ENCODE peak calls at places on chromosomes 5 and 9, in seven cellular contexts. F is fibroblast of lung, O is trophoblast cell, R is SK-N-SH, Q is OCI-LY7, Y is GM23248, J is hepatocyte. T is an unnamed sample. For H3K36me3, the result is how much of the 10 kb centered on the place peaks cover.

GRCh38 chr9:118444403-118444802 is 740.2 kb downstream of the TLR4 start:
- DNase-seq in F (no peak), O (no peak), R (no peak), Q (no peak), Y (no peak), J (no peak), T (no peak)

GRCh38 chr5:180135967-180136641 is 64.5 kb upstream of the RNF130 start:
- DNase-seq in F (no peak), O (no peak), R (no peak), Q (no peak), Y (no peak), J (no peak), T (no peak)

GRCh38 chr5:160284271-160284670 is 28.1 kb downstream of the CCNJL start:
- DNase-seq in F (no peak), O (no peak), R (no peak), Q (no peak), Y (no peak), J (no peak), T (no peak)

GRCh38 chr9:80156725-80157124 is 585.0 kb downstream of the TLE4 start:
- DNase-seq in F (peak), O (no peak), R (no peak), Q (no peak), Y (no peak), J (no peak), T (no peak)

GRCh38 chr9:2267171-2267740 is 252.1 kb downstream of the SMARCA2 start:
- DNase-seq in F (peak), O (no peak), R (no peak), Q (no peak), Y (peak), J (no peak), T (no peak)

GRCh38 chr9:116282598-116282997 is 129.0 kb downstream of the PAPPA start:
- DNase-seq in F (no peak), O (no peak), R (no peak), Q (no peak), Y (no peak), J (no peak), T (no peak)

GRCh38 chr5:35436441-35437057 is 181.1 kb upstream of the SPEF2 start:
- DNase-seq in F (peak), O (peak), R (peak), Q (peak), Y (peak), J (peak), T (no peak)

GRCh38 chr5:110376281-110376916 is 350.1 kb downstream of the TMEM232 start:
- DNase-seq in F (peak), O (peak), R (no peak), Q (no peak), Y (peak), J (peak), T (no peak)

GRCh38 chr9:115043632-115044031 is 74.3 kb downstream of the TNC start:
- DNase-seq in F (no peak), O (no peak), R (no peak), Q (no peak), Y (no peak), J (no peak), T (no peak)

GRCh38 chr9:115042781-115043509 is 75.0 kb downstream of the TNC start:
- DNase-seq in F (peak), O (peak), R (no peak), Q (no peak), Y (peak), J (no peak), T (no peak)

GRCh38 chr9:115050002-115050490 is 67.9 kb downstream of the TNC start:
- DNase-seq in F (no peak), O (no peak), R (no peak), Q (no peak), Y (no peak), J (no peak), T (no peak)

GRCh38 chr9:115046786-115047185 is 71.2 kb downstream of the TNC start:
- DNase-seq in F (no peak), O (no peak), R (no peak), Q (no peak), Y (no peak), J (peak), T (no peak)

GRCh38 chr9:115046199-115046598 is 71.8 kb downstream of the TNC start:
- DNase-seq in F (no peak), O (no peak), R (no peak), Q (no peak), Y (no peak), J (no peak), T (no peak)
- H3K36me3 ChIP-seq in F (under half), O (under half), R (half or more), Q (under half), Y (under half), J (under half), T (under half)

GRCh38 chr5:100644206-100644605 is 109.0 kb downstream of the FAM174A start:
- DNase-seq in F (no peak), O (peak), R (no peak), Q (no peak), Y (peak), J (no peak), T (no peak)
- H2AFZ ChIP-seq in F (no peak), O (no peak), R (no peak), Q (no peak), Y (no peak), J (no peak), T (no peak)

GRCh38 chr9:135907446-135908333 is at the start of gene CAMSAP1:
- DNase-seq in F (peak), O (peak), R (peak), Q (peak), Y (peak), J (peak), T (peak)
- H3K36me3 ChIP-seq in F (under half), O (under half), R (under half), Q (under half), Y (under half), J (under half), T (under half)

GRCh38 chr5:6810641-6811405 is 97.6 kb downstream of the TENT4A start:
- DNase-seq in F (no peak), O (no peak), R (no peak), Q (no peak), Y (no peak), J (no peak), T (no peak)

GRCh38 chr5:6805835-6806234 is 92.6 kb downstream of the TENT4A start:
- DNase-seq in F (no peak), O (no peak), R (no peak), Q (no peak), Y (no peak), J (no peak), T (no peak)

GRCh38 chr5:6812091-6812490 is 98.9 kb downstream of the TENT4A start:
- DNase-seq in F (no peak), O (no peak), R (no peak), Q (no peak), Y (no peak), J (no peak), T (no peak)

GRCh38 chr5:6806668-6807067 is 93.4 kb downstream of the TENT4A start:
- DNase-seq in F (no peak), O (no peak), R (no peak), Q (no peak), Y (no peak), J (no peak), T (no peak)

DNA sequence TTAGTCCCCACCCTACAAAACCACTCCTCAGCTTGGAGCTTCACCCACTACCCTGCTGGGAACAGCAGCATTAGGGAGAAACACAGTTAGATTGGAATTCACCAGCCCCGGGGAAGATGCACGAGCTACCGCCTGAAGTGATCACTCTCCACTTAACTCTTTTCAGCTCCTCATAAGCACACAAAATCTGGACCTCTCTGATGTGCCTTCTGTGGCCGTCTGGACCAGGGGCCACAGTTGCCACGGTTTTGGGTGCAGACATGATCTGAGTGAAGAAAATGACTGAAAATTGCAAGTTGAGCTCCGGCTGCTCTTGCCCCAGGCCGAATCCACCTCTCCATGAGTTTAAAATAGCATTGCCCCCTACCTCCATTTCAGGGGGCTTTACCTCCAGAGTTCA is 95.2 kb downstream of the TENT4A start:
- DNase-seq in F (no peak), O (no peak), R (no peak), Q (no peak), Y (no peak), J (no peak), T (no peak)
- H2AFZ ChIP-seq in F (no peak), O (no peak), R (no peak), Q (no peak), Y (no peak), J (no peak), T (no peak)

DNA sequence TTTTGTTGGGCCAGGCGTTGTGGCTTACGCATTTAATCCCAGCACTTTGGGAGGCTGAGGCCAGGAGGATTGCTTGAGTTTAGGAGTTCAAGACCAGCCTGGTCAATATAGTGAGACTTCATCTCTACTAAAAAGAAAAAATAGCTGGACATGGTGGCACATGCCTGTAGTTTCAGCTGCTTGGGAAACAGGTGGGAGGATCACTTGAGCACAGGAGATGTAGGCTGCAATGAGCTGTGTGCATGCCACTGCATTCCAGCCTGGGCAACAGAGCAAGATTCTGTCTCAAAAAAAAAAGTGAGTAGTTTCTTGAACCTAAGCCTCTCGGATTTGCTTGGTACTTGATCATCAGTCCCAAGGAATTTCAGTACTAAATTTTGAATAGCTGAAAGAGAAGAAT is 26.9 kb downstream of the G3BP1 start:
- DNase-seq in F (no peak), O (no peak), R (no peak), Q (no peak), Y (no peak), J (no peak), T (no peak)
- H3K36me3 ChIP-seq in F (under half), O (under half), R (half or more), Q (half or more), Y (half or more), J (under half), T (half or more)

GRCh38 chr5:143066556-143067281 is 296.5 kb downstream of the ARHGAP26 start:
- DNase-seq in F (no peak), O (no peak), R (no peak), Q (peak), Y (peak), J (no peak), T (no peak)
- H2AFZ ChIP-seq in F (peak), O (no peak), R (no peak), Q (no peak), Y (no peak), J (no peak), T (no peak)